ENCODE peak calls at places on chromosomes 2 and 18, in ten cellular contexts. S, B, U, R, F, G, Q, D, L and Y are unnamed samples.

GRCh38 chr2:169968767-169969166 is 141.5 kb downstream of the UBR3 start:
- DNase-seq in F (no peak), L (no peak), G (no peak), Q (no peak), S (no peak), B (no peak), U (no peak), D (no peak), R (peak), Y (no peak)

GRCh38 chr2:160041091-160041490 is 21.3 kb downstream of the PLA2R1 start:
- DNase-seq in R (no peak), L (no peak), F (no peak), S (no peak), D (no peak), B (no peak), G (no peak), Q (no peak), U (no peak), Y (no peak)

GRCh38 chr2:12478151-12479041 is 238.3 kb upstream of the TRIB2 start:
- DNase-seq in G (no peak), R (peak), S (no peak), B (no peak), F (peak), Q (no peak), U (no peak), L (no peak), D (no peak), Y (no peak)

GRCh38 chr18:42184685-42185477 is 229.8 kb downstream of the PIK3C3 start:
- DNase-seq in L (no peak), R (no peak), B (no peak), D (no peak), U (no peak), S (no peak), F (no peak), Q (no peak), G (no peak), Y (no peak)

GRCh38 chr2:218357194-218358177 is 829 bp downstream of the CATIP start:
- DNase-seq in U (peak), Q (no peak), G (no peak), B (no peak), D (no peak), L (no peak), R (no peak), F (no peak), S (no peak), Y (no peak)

GRCh38 chr2:216294305-216294704 is 78.0 kb downstream of the MARCHF4 start:
- DNase-seq in L (peak), B (no peak), R (no peak), D (no peak), S (peak), F (no peak), Q (no peak), U (no peak), G (peak), Y (no peak)

GRCh38 chr2:39523308-39524044 is 86.4 kb upstream of the MAP4K3 start:
- DNase-seq in B (no peak), R (peak), L (no peak), U (peak), Q (peak), F (peak), S (peak), G (no peak), D (no peak), Y (no peak)

GRCh38 chr2:175251425-175252041 is 70.0 kb upstream of the ATP5MC3 start:
- DNase-seq in G (no peak), Q (peak), U (peak), S (peak), D (no peak), L (no peak), F (peak), B (no peak), R (peak), Y (peak)

GRCh38 chr2:4791488-4791887 is 900.7 kb upstream of the SOX11 start:
- DNase-seq in B (no peak), Q (no peak), G (no peak), U (no peak), F (no peak), S (no peak), R (no peak), L (no peak), D (no peak), Y (no peak)

GRCh38 chr2:99974966-99975365 is 167.4 kb downstream of the AFF3 start:
- DNase-seq in U (no peak), Q (no peak), S (no peak), G (no peak), D (no peak), B (no peak), R (peak), L (no peak), F (peak), Y (peak)

GRCh38 chr2:225033440-225034390 is 8.6 kb downstream of the DOCK10 start:
- DNase-seq in G (no peak), D (no peak), Q (no peak), L (no peak), R (no peak), S (no peak), B (no peak), F (no peak), U (no peak), Y (no peak)

GRCh38 chr2:238596571-238597551 is 170.1 kb downstream of the ASB1 start:
- DNase-seq in R (peak), B (peak), D (peak), S (peak), L (peak), G (peak), F (peak), U (peak), Q (peak), Y (peak)

GRCh38 chr2:193482557-193482956 is 1287.8 kb upstream of the TMEFF2 start:
- DNase-seq in D (no peak), Q (no peak), R (no peak), G (no peak), F (no peak), S (no peak), U (no peak), L (no peak), B (no peak), Y (no peak)

GRCh38 chr2:239113164-239113563 is 265.3 kb downstream of the TWIST2 start:
- DNase-seq in G (no peak), L (no peak), D (peak), F (peak), Q (no peak), B (no peak), R (peak), U (no peak), S (no peak), Y (no peak)

GRCh38 chr2:163812926-163813520 is 77.2 kb upstream of the FIGN start:
- DNase-seq in G (no peak), F (no peak), B (no peak), Q (no peak), U (no peak), D (no peak), L (no peak), R (peak), S (peak), Y (no peak)

GRCh38 chr2:8624855-8625398 is 56.9 kb upstream of the ID2 start:
- DNase-seq in R (no peak), L (no peak), Q (no peak), U (peak), G (no peak), D (no peak), S (no peak), B (no peak), F (no peak), Y (no peak)

GRCh38 chr2:237348281-237348865 is 65.6 kb downstream of the COL6A3 start:
- DNase-seq in D (no peak), L (no peak), Q (no peak), S (no peak), G (no peak), U (no peak), R (no peak), F (no peak), B (no peak), Y (no peak)

GRCh38 chr2:202072226-202072625 is 829 bp upstream of the KIAA2012 start:
- DNase-seq in S (peak), F (no peak), B (no peak), L (no peak), D (no peak), R (no peak), G (no peak), U (peak), Q (no peak), Y (no peak)
- TF ChIP-seq CTCF in S (peak), F (peak), B (peak), L (no peak), D (no peak), R (peak), G (no peak), U (no peak), Q (peak), Y (peak)

DNA sequence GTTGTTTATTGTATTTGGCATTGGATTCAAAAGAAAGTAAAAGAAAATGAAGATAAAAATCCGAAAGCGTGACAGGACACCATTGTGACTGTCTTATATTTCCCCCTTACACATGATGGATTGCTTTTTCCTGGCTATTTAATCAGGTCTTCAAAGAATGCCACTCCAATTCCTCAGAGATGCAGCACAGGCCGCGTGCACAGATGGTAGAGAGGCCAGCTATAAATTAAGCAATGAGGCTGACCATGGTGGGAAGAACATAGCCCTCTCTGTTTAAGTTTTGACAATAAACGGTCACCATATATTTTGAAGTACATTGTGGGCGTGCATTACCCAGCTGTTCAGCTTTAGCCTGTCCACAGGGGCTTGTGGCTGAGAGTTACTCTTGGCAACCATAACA is 730.7 kb downstream of the DCC start:
- DNase-seq in S (no peak), L (no peak), B (no peak), Q (no peak), F (no peak), D (no peak), R (no peak), G (no peak), U (no peak), Y (no peak)
- TF ChIP-seq CTCF in S (no peak), L (no peak), B (no peak), Q (no peak), F (no peak), D (no peak), R (no peak), G (no peak), U (no peak), Y (no peak)

GRCh38 chr2:240459401-240460242 is 24.2 kb downstream of the GPC1 start:
- DNase-seq in B (no peak), F (no peak), L (no peak), D (no peak), R (no peak), Q (no peak), S (no peak), U (no peak), G (no peak), Y (no peak)

GRCh38 chr2:240461471-240462072 is 26.1 kb downstream of the GPC1 start:
- DNase-seq in F (no peak), U (no peak), S (no peak), G (no peak), R (no peak), Q (no peak), L (no peak), B (no peak), D (no peak), Y (no peak)

GRCh38 chr2:240460243-240460630 is 24.8 kb downstream of the GPC1 start:
- DNase-seq in G (no peak), F (no peak), S (no peak), D (no peak), L (no peak), U (no peak), R (no peak), B (no peak), Q (no peak), Y (no peak)

GRCh38 chr2:240462073-240462703 is 26.7 kb downstream of the GPC1 start:
- DNase-seq in D (peak), S (no peak), B (no peak), U (no peak), L (no peak), G (no peak), R (no peak), Q (no peak), F (no peak), Y (no peak)

DNA sequence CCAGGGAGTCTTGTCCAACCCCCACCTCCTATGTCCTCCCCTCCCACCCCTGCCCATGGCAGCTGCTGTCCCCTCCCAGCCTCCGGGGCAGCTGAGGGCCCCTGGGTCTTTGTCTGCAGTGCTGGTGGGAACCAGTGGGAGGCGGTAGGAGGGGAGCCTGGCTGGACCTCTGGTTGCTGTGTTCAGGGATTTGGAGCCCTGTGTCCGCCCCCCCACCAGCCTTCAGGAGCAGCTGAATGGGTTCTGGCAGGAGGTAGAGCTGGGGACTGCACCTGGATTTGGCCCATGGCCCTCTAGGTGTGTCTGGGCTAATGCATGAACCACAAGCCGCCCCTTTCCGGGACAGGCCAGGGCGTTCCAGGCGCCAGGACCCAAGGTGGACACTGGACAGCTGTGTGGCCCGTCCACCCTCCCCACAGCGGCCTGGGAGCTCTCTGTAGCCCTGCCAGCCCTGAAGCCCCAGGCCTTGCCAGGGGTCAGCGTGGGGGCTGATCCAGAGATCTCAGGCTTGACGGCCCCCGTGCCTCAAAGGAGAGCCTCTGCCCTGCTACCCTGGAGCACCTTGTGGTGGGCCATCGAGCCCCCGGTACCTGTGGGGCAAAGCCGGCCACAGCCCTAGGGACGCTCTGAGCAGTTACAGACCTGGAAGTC is 25.4 kb downstream of the GPC1 start:
- DNase-seq in L (no peak), S (no peak), G (no peak), F (no peak), Q (no peak), D (peak), U (no peak), R (no peak), B (no peak), Y (no peak)
- TF ChIP-seq CTCF in L (no peak), S (no peak), G (no peak), F (no peak), Q (peak), D (no peak), U (no peak), R (peak), B (peak), Y (no peak)

DNA sequence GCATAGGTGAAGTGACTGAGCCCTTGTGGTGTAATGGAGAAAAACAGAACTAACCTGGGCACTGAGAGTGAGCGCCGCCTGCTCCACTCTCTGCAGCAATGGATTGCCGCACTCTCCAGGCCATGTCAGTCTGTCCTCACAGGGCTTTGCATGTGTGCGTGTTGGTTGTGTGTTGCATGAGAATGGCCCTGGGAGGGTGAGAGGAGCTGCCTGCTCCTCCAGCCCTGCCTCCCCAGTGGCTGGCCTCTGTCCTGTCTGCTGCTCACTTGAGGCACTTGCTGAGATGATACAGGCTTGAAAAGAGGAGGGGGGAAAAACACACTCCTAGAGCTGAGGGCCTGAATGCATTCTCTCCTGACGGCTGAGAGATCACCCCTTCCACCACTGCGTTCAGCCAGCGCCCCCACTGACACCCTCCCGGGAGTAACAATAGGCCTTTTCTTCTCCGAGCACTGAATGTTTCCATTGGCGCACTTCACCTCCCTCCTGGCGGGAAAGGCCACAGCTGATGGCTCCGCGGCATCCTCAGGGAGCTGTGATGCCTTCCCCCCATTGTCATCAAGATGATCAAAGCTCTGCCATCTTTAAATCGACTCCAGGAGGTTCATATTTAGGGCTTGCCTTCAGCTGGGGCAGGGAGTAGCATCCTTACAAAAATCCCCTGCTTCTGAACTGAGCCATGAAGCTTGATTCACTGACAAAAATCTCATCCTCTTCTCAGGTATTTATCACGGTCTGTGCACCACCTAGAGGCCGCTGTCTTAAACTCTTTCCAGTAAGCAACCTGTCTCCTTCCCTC is 49.9 kb upstream of the DAPL1 start:
- DNase-seq in L (no peak), G (peak), D (peak), Q (peak), B (no peak), F (peak), U (peak), R (peak), S (peak), Y (peak)
- TF ChIP-seq CTCF in L (no peak), G (no peak), D (peak), Q (peak), B (peak), F (peak), U (peak), R (peak), S (peak), Y (peak)

DNA sequence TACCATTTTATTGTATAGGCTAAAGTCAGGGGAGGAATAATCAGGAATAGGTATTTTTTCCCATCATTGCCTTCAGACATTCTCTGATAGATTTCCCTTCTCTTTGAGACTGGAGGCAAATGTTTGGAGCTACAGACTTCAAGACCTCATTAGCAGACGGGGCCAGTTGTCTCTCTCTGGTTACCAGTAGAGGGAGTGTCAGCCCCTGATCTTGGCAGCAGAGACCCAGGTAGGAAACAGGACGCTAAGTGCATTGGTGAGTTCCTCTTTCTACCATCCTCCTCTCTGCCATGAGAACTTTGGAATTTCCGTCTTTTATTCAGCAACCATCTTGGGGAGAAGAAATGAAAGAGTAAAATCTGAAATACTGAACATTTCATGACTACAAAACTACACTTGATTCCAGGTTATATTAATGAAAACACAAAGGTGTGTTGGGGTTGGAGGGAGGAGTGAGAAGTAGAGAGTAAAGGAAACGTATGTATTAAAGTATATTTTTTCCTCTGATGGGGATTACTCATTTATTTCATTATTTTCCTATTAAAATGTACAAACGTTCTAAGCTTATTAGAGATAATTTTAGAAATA is 186.2 kb upstream of the GCFC2 start:
- DNase-seq in D (no peak), Q (no peak), L (no peak), F (no peak), G (no peak), U (peak), R (peak), B (no peak), S (peak), Y (no peak)
- TF ChIP-seq CTCF in D (no peak), Q (no peak), L (no peak), F (peak), G (peak), U (peak), R (peak), B (peak), S (peak), Y (no peak)

DNA sequence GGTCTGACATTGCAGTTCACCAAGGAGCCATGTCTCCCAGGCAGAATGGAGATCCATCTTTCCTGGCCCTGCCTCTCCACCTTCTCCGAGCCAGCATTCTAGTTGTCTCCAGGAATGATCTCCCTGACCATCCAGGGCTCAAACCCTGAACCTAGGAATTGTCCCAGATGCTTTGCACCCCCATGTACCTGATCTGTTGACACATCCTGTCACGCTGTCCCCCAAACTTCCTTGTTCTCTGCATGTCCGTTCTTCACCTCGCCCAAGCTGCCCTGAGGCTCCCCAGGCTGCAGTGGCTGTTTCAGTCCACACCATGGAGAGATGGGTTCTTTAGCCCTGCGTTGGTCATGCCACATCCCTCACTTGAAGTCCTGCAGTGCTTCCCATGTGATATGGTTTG is 7.0 kb upstream of the MBP start:
- DNase-seq in S (no peak), U (no peak), G (peak), L (no peak), D (no peak), B (no peak), Q (no peak), R (no peak), F (no peak), Y (no peak)
- TF ChIP-seq CTCF in S (no peak), U (no peak), G (no peak), L (no peak), D (no peak), B (no peak), Q (no peak), R (no peak), F (no peak), Y (no peak)

DNA sequence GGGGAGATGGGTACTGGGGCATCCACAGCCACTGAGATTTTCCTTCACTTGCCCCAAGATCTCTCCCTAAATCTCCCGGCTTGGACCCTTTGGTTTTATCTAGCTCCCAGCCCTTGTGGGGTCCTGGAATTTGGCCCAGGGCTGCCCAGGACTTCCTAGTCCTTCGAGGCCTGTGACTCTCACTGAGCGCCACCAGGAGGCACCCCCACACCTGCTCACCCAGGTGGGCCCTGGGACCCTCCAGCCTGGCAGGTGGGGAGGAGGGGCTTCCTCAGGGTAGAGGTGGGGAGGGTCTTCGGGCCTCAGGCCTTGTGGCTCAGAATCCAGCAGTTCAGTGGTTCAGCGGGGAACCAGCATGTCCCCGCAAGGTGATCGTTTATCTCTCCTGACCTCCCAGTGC is 11.9 kb upstream of the PRSS56 start:
- DNase-seq in U (no peak), Q (no peak), D (no peak), B (no peak), S (no peak), L (no peak), G (no peak), F (no peak), R (no peak), Y (no peak)
- TF ChIP-seq CTCF in U (no peak), Q (no peak), D (no peak), B (no peak), S (no peak), L (no peak), G (no peak), F (no peak), R (no peak), Y (no peak)

DNA sequence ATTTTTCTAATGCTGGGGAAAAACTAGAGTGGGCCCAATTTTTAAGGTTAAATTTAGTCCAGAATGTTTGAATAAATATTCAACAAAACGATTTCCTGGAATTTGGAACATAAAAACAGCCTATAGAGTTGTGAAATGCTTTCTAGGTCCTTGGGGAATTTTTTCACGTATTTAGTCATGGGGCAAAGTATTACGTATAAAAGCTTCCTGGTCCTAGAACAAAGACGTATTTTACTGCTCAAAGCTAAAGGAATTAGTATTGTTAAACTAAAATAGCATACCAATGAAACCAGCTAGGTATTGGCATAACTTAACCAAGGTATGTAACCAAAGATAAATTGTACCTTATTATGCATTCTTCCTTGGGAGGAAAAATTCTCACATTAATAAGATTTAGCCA is 1.6 kb downstream of the SESTD1 start:
- DNase-seq in G (no peak), Q (no peak), D (no peak), L (no peak), R (peak), S (peak), F (peak), B (no peak), U (peak), Y (no peak)
- TF ChIP-seq CTCF in G (no peak), Q (no peak), D (no peak), L (no peak), R (no peak), S (no peak), F (no peak), B (no peak), U (no peak), Y (no peak)